ENCODE peak calls at places on chromosome 2, in ten cellular contexts. One of them, this sample, is unnamed.
A peak's percentile ranks its signal among the peaks of the same experiment; 100 is the strongest.

GRCh38 chr2:160156084-160156483 is 44.0 kb downstream of the ITGB6 start:
- DNase-seq in CD4-positive, alpha-beta T cell: no peak
- DNase-seq in osteoblast: no peak
- DNase-seq in heart right ventricle: no peak
- DNase-seq in astrocyte: no peak
- DNase-seq in right cardiac atrium: no peak
- DNase-seq in GM12878: no peak
- DNase-seq in lower lobe of right lung: no peak
- DNase-seq in cardiac muscle cell: no peak
- DNase-seq in CD4-positive, CD25-positive, alpha-beta regulatory T cell: no peak
- DNase-seq in this sample: no peak

GRCh38 chr2:26925100-26925791 is 45.2 kb upstream of the MAPRE3 start:
- DNase-seq in CD4-positive, alpha-beta T cell: no peak
- DNase-seq in osteoblast: peak; percentile 36
- DNase-seq in heart right ventricle: no peak
- DNase-seq in astrocyte: no peak
- DNase-seq in right cardiac atrium: no peak
- DNase-seq in GM12878: no peak
- DNase-seq in lower lobe of right lung: no peak
- DNase-seq in cardiac muscle cell: peak; percentile 25
- DNase-seq in CD4-positive, CD25-positive, alpha-beta regulatory T cell: no peak
- DNase-seq in this sample: no peak

GRCh38 chr2:30336978-30337841 is 105.9 kb downstream of the LBH start:
- DNase-seq in CD4-positive, alpha-beta T cell: peak; percentile 21
- DNase-seq in osteoblast: no peak
- DNase-seq in heart right ventricle: no peak
- DNase-seq in astrocyte: peak; percentile 9
- DNase-seq in right cardiac atrium: no peak
- DNase-seq in GM12878: peak; percentile 92
- DNase-seq in lower lobe of right lung: no peak
- DNase-seq in cardiac muscle cell: no peak
- DNase-seq in CD4-positive, CD25-positive, alpha-beta regulatory T cell: peak; percentile 92
- DNase-seq in this sample: no peak

GRCh38 chr2:38572167-38572566 is 30.6 kb downstream of the HNRNPLL start:
- DNase-seq in CD4-positive, alpha-beta T cell: no peak
- DNase-seq in osteoblast: no peak
- DNase-seq in heart right ventricle: no peak
- DNase-seq in astrocyte: peak; percentile 82
- DNase-seq in right cardiac atrium: no peak
- DNase-seq in GM12878: no peak
- DNase-seq in lower lobe of right lung: no peak
- DNase-seq in cardiac muscle cell: peak; percentile 92
- DNase-seq in CD4-positive, CD25-positive, alpha-beta regulatory T cell: peak; percentile 36
- DNase-seq in this sample: peak; percentile 61

GRCh38 chr2:202494856-202495604 is 118.9 kb downstream of the BMPR2 start:
- DNase-seq in CD4-positive, alpha-beta T cell: no peak
- DNase-seq in osteoblast: no peak
- DNase-seq in heart right ventricle: no peak
- DNase-seq in astrocyte: no peak
- DNase-seq in right cardiac atrium: no peak
- DNase-seq in GM12878: no peak
- DNase-seq in lower lobe of right lung: no peak
- DNase-seq in cardiac muscle cell: no peak
- DNase-seq in CD4-positive, CD25-positive, alpha-beta regulatory T cell: no peak
- DNase-seq in this sample: no peak

GRCh38 chr2:33589444-33589843 is 9.7 kb downstream of the FAM98A start:
- DNase-seq in CD4-positive, alpha-beta T cell: no peak
- DNase-seq in osteoblast: no peak
- DNase-seq in heart right ventricle: no peak
- DNase-seq in astrocyte: no peak
- DNase-seq in right cardiac atrium: no peak
- DNase-seq in GM12878: no peak
- DNase-seq in lower lobe of right lung: no peak
- DNase-seq in cardiac muscle cell: no peak
- DNase-seq in CD4-positive, CD25-positive, alpha-beta regulatory T cell: no peak
- DNase-seq in this sample: no peak

GRCh38 chr2:70516596-70516995 is 37.0 kb downstream of the TGFA start:
- DNase-seq in CD4-positive, alpha-beta T cell: no peak
- DNase-seq in osteoblast: peak; percentile 87
- DNase-seq in heart right ventricle: no peak
- DNase-seq in astrocyte: no peak
- DNase-seq in right cardiac atrium: no peak
- DNase-seq in GM12878: peak; percentile 24
- DNase-seq in lower lobe of right lung: no peak
- DNase-seq in cardiac muscle cell: no peak
- DNase-seq in CD4-positive, CD25-positive, alpha-beta regulatory T cell: no peak
- DNase-seq in this sample: peak; percentile 48

GRCh38 chr2:2000018-2000733 is 255.9 kb upstream of the PXDN start:
- DNase-seq in CD4-positive, alpha-beta T cell: no peak
- DNase-seq in osteoblast: no peak
- DNase-seq in heart right ventricle: no peak
- DNase-seq in astrocyte: no peak
- DNase-seq in right cardiac atrium: no peak
- DNase-seq in GM12878: no peak
- DNase-seq in lower lobe of right lung: no peak
- DNase-seq in cardiac muscle cell: no peak
- DNase-seq in CD4-positive, CD25-positive, alpha-beta regulatory T cell: no peak
- DNase-seq in this sample: no peak

GRCh38 chr2:63503818-63504217 is 84.5 kb downstream of the WDPCP start:
- DNase-seq in CD4-positive, alpha-beta T cell: no peak
- DNase-seq in osteoblast: no peak
- DNase-seq in heart right ventricle: no peak
- DNase-seq in astrocyte: no peak
- DNase-seq in right cardiac atrium: no peak
- DNase-seq in GM12878: no peak
- DNase-seq in lower lobe of right lung: no peak
- DNase-seq in cardiac muscle cell: no peak
- DNase-seq in CD4-positive, CD25-positive, alpha-beta regulatory T cell: no peak
- DNase-seq in this sample: no peak

GRCh38 chr2:178993788-178994187 is 56.1 kb downstream of the CCDC141 start:
- DNase-seq in CD4-positive, alpha-beta T cell: no peak
- DNase-seq in osteoblast: no peak
- DNase-seq in heart right ventricle: no peak
- DNase-seq in astrocyte: no peak
- DNase-seq in right cardiac atrium: no peak
- DNase-seq in GM12878: no peak
- DNase-seq in lower lobe of right lung: no peak
- DNase-seq in cardiac muscle cell: no peak
- DNase-seq in CD4-positive, CD25-positive, alpha-beta regulatory T cell: no peak
- DNase-seq in this sample: no peak

GRCh38 chr2:37869756-37870155 is 55.3 kb upstream of the RMDN2 start:
- DNase-seq in CD4-positive, alpha-beta T cell: no peak
- DNase-seq in osteoblast: no peak
- DNase-seq in heart right ventricle: no peak
- DNase-seq in astrocyte: peak; percentile 91
- DNase-seq in right cardiac atrium: no peak
- DNase-seq in GM12878: no peak
- DNase-seq in lower lobe of right lung: no peak
- DNase-seq in cardiac muscle cell: peak; percentile 28
- DNase-seq in CD4-positive, CD25-positive, alpha-beta regulatory T cell: no peak
- DNase-seq in this sample: peak; percentile 51

GRCh38 chr2:237704476-237705224 is 77.3 kb downstream of the LRRFIP1 start:
- DNase-seq in CD4-positive, alpha-beta T cell: no peak
- DNase-seq in osteoblast: peak; percentile 90
- DNase-seq in heart right ventricle: no peak
- DNase-seq in astrocyte: peak; percentile 68
- DNase-seq in right cardiac atrium: no peak
- DNase-seq in GM12878: no peak
- DNase-seq in lower lobe of right lung: no peak
- DNase-seq in cardiac muscle cell: peak; percentile 48
- DNase-seq in CD4-positive, CD25-positive, alpha-beta regulatory T cell: peak; percentile 58
- DNase-seq in this sample: peak; percentile 57

GRCh38 chr2:240458900-240459391 is 23.5 kb downstream of the GPC1 start:
- DNase-seq in CD4-positive, alpha-beta T cell: no peak
- DNase-seq in osteoblast: peak; percentile 79
- DNase-seq in heart right ventricle: no peak
- DNase-seq in astrocyte: no peak
- DNase-seq in right cardiac atrium: peak; percentile 41
- DNase-seq in GM12878: no peak
- DNase-seq in lower lobe of right lung: peak; percentile 45
- DNase-seq in cardiac muscle cell: no peak
- DNase-seq in CD4-positive, CD25-positive, alpha-beta regulatory T cell: no peak
- DNase-seq in this sample: no peak

GRCh38 chr2:150309681-150310080 is 177.8 kb downstream of the RND3 start:
- DNase-seq in CD4-positive, alpha-beta T cell: no peak
- DNase-seq in osteoblast: peak; percentile 14
- DNase-seq in heart right ventricle: no peak
- DNase-seq in astrocyte: peak; percentile 4
- DNase-seq in right cardiac atrium: no peak
- DNase-seq in GM12878: no peak
- DNase-seq in lower lobe of right lung: no peak
- DNase-seq in cardiac muscle cell: no peak
- DNase-seq in CD4-positive, CD25-positive, alpha-beta regulatory T cell: no peak
- DNase-seq in this sample: no peak

GRCh38 chr2:105544591-105545377 is 145.9 kb upstream of the FHL2 start:
- DNase-seq in CD4-positive, alpha-beta T cell: no peak
- DNase-seq in osteoblast: no peak
- DNase-seq in heart right ventricle: no peak
- DNase-seq in astrocyte: no peak
- DNase-seq in right cardiac atrium: no peak
- DNase-seq in GM12878: no peak
- DNase-seq in lower lobe of right lung: no peak
- DNase-seq in cardiac muscle cell: no peak
- DNase-seq in CD4-positive, CD25-positive, alpha-beta regulatory T cell: no peak
- DNase-seq in this sample: no peak

DNA sequence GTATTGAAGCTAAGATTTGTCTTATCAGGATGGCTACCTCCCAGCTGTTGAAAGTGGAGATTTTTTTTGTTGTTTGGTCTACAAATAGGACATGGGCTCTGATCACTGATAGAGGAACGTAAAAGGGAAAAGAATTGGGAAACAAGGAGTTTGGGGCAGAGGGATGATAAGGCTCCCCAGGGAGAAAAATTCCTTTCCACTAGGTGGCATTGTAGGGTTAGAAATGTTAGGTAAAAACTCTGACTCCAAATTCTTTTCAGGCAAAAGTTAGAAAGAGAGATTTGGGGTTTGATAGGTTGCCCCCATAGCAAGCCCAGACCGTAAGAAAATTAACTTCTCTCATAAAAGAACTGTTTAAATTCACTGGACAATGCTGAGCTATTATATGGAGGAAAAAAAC is 19.8 kb downstream of the CMPK2 start:
- DNase-seq in CD4-positive, alpha-beta T cell: no peak
- DNase-seq in osteoblast: no peak
- DNase-seq in heart right ventricle: no peak
- DNase-seq in astrocyte: no peak
- DNase-seq in right cardiac atrium: no peak
- DNase-seq in GM12878: no peak
- DNase-seq in lower lobe of right lung: no peak
- DNase-seq in cardiac muscle cell: no peak
- DNase-seq in CD4-positive, CD25-positive, alpha-beta regulatory T cell: no peak
- DNase-seq in this sample: no peak
- H3K9me3 ChIP-seq in CD4-positive, alpha-beta T cell: peaks cover 80% of the 10 kb centered on the region
- H3K9me3 ChIP-seq in osteoblast: peaks cover 14% of the 10 kb centered on the region
- H3K9me3 ChIP-seq in heart right ventricle: peaks cover 82% of the 10 kb centered on the region
- H3K9me3 ChIP-seq in astrocyte: peaks cover 27% of the 10 kb centered on the region
- H3K9me3 ChIP-seq in right cardiac atrium: peaks cover 16% of the 10 kb centered on the region
- H3K9me3 ChIP-seq in GM12878: peaks cover 28% of the 10 kb centered on the region
- H3K9me3 ChIP-seq in lower lobe of right lung: peaks cover 69% of the 10 kb centered on the region
- H3K9me3 ChIP-seq in cardiac muscle cell: no peaks in the 10 kb centered on the region
- H3K9me3 ChIP-seq in CD4-positive, CD25-positive, alpha-beta regulatory T cell: peaks cover 58% of the 10 kb centered on the region
- H3K9me3 ChIP-seq in this sample: peaks cover 37% of the 10 kb centered on the region

DNA sequence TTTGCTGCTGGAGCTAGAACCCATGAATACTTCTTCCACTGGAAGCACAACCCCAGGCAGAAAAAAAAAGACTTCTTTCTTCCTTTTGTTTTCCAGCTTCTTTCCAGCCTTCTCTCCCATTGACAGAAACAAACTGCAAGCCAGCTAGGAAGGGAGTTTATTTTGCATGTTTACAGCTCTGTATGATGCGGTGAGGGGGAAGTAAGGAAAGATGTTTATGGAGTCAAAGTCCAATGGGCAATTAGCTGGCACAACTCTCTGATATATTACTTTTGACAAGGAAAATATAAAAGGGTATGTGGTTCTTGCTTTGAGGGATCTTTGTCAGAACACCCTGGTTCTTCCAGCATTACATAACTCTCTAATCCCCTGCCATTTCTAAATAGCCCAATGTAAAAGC is 9.4 kb upstream of the NMS start:
- DNase-seq in CD4-positive, alpha-beta T cell: no peak
- DNase-seq in osteoblast: no peak
- DNase-seq in heart right ventricle: no peak
- DNase-seq in astrocyte: no peak
- DNase-seq in right cardiac atrium: no peak
- DNase-seq in GM12878: no peak
- DNase-seq in lower lobe of right lung: no peak
- DNase-seq in cardiac muscle cell: no peak
- DNase-seq in CD4-positive, CD25-positive, alpha-beta regulatory T cell: no peak
- DNase-seq in this sample: no peak
- H3K9me3 ChIP-seq in CD4-positive, alpha-beta T cell: peaks cover 17% of the 10 kb centered on the region
- H3K9me3 ChIP-seq in osteoblast: peaks cover 2% of the 10 kb centered on the region
- H3K9me3 ChIP-seq in heart right ventricle: peaks cover 9% of the 10 kb centered on the region
- H3K9me3 ChIP-seq in astrocyte: no peaks in the 10 kb centered on the region
- H3K9me3 ChIP-seq in right cardiac atrium: no peaks in the 10 kb centered on the region
- H3K9me3 ChIP-seq in GM12878: peaks cover 1% of the 10 kb centered on the region
- H3K9me3 ChIP-seq in lower lobe of right lung: peaks cover 18% of the 10 kb centered on the region
- H3K9me3 ChIP-seq in cardiac muscle cell: no peaks in the 10 kb centered on the region
- H3K9me3 ChIP-seq in CD4-positive, CD25-positive, alpha-beta regulatory T cell: peaks cover 21% of the 10 kb centered on the region
- H3K9me3 ChIP-seq in this sample: no peaks in the 10 kb centered on the region

DNA sequence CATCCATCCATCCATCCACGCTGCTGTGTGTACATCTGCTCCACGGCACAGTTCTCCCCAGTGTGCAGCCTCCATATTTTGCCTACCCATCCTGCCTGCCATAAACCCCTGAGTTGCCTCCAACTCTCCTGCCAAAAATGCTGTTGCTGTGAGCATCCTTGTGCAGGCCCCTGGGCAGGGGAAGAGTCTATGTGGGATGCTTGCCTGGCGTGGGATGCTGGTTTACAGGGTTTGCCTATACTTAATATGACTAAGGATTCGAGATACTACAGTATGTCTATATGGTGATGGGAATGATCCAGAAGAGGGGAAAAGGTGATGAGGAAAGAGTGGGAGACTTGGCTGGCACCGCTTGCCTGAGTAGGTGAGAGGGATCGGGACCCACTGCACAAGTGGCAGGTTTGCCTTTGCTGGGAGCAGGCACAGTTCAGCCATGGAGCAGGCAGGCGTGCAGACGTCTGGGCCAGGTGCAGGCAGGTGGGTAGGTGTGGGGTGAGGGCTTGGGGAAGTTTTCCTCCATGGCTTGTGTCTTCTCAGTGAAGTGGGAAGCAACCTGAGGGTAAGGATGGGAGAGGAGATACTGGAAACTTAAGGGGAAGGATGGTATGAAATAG is 30.2 kb upstream of the FAHD2A start:
- DNase-seq in CD4-positive, alpha-beta T cell: no peak
- DNase-seq in osteoblast: peak; percentile 14
- DNase-seq in heart right ventricle: no peak
- DNase-seq in astrocyte: no peak
- DNase-seq in right cardiac atrium: no peak
- DNase-seq in GM12878: no peak
- DNase-seq in lower lobe of right lung: peak; percentile 10
- DNase-seq in cardiac muscle cell: no peak
- DNase-seq in CD4-positive, CD25-positive, alpha-beta regulatory T cell: no peak
- DNase-seq in this sample: no peak
- H3K9me3 ChIP-seq in CD4-positive, alpha-beta T cell: peaks cover 4% of the 10 kb centered on the region
- H3K9me3 ChIP-seq in osteoblast: no peaks in the 10 kb centered on the region
- H3K9me3 ChIP-seq in heart right ventricle: no peaks in the 10 kb centered on the region
- H3K9me3 ChIP-seq in astrocyte: no peaks in the 10 kb centered on the region
- H3K9me3 ChIP-seq in right cardiac atrium: peaks cover 2% of the 10 kb centered on the region
- H3K9me3 ChIP-seq in GM12878: no peaks in the 10 kb centered on the region
- H3K9me3 ChIP-seq in lower lobe of right lung: no peaks in the 10 kb centered on the region
- H3K9me3 ChIP-seq in cardiac muscle cell: no peaks in the 10 kb centered on the region
- H3K9me3 ChIP-seq in CD4-positive, CD25-positive, alpha-beta regulatory T cell: no peaks in the 10 kb centered on the region
- H3K9me3 ChIP-seq in this sample: no peaks in the 10 kb centered on the region

GRCh38 chr2:233098615-233099014 is 38.5 kb downstream of the INPP5D start:
- DNase-seq in CD4-positive, alpha-beta T cell: no peak
- DNase-seq in osteoblast: no peak
- DNase-seq in heart right ventricle: no peak
- DNase-seq in astrocyte: no peak
- DNase-seq in right cardiac atrium: no peak
- DNase-seq in GM12878: no peak
- DNase-seq in lower lobe of right lung: no peak
- DNase-seq in cardiac muscle cell: peak; percentile 32
- DNase-seq in CD4-positive, CD25-positive, alpha-beta regulatory T cell: no peak
- DNase-seq in this sample: no peak
- H3K9me3 ChIP-seq in CD4-positive, alpha-beta T cell: no peaks in the 10 kb centered on the region
- H3K9me3 ChIP-seq in osteoblast: no peaks in the 10 kb centered on the region
- H3K9me3 ChIP-seq in heart right ventricle: no peaks in the 10 kb centered on the region
- H3K9me3 ChIP-seq in astrocyte: no peaks in the 10 kb centered on the region
- H3K9me3 ChIP-seq in right cardiac atrium: no peaks in the 10 kb centered on the region
- H3K9me3 ChIP-seq in GM12878: no peaks in the 10 kb centered on the region
- H3K9me3 ChIP-seq in lower lobe of right lung: no peaks in the 10 kb centered on the region
- H3K9me3 ChIP-seq in cardiac muscle cell: no peaks in the 10 kb centered on the region
- H3K9me3 ChIP-seq in CD4-positive, CD25-positive, alpha-beta regulatory T cell: no peaks in the 10 kb centered on the region
- H3K9me3 ChIP-seq in this sample: no peaks in the 10 kb centered on the region